ENCODE peak calls at places on chromosome 21, in ten cellular contexts. C is heart left ventricle, X is body of pancreas, T is spleen, O is IMR-90, D is transverse colon, R is uterus, P is tibial nerve, I is esophagus squamous epithelium, U is GM12878. K is an unnamed sample.

GRCh38 chr21:44377201-44377921 is 23.9 kb downstream of the TRPM2 start:
- DNase-seq in P (no peak), T (no peak), R (no peak), I (no peak), O (no peak), D (no peak), C (no peak), X (no peak), U (no peak), K (peak; percentile 81)

GRCh38 chr21:43315244-43316137 is 111.4 kb downstream of the SIK1 start:
- DNase-seq in O (no peak), D (no peak), T (no peak), X (no peak), C (no peak), R (no peak), I (no peak), P (no peak), U (no peak), K (no peak)

GRCh38 chr21:28714795-28715464 is 277.7 kb downstream of the LTN1 start:
- DNase-seq in P (no peak), I (no peak), O (peak; percentile 81), U (no peak), C (no peak), T (no peak), D (no peak), X (no peak), R (no peak), K (no peak)

GRCh38 chr21:18764720-18765119 is 361.1 kb upstream of the TMPRSS15 start:
- DNase-seq in X (no peak), U (no peak), P (no peak), C (no peak), R (no peak), D (no peak), O (no peak), T (no peak), I (no peak), K (no peak)

GRCh38 chr21:34874689-34875513 is 174.2 kb downstream of the RUNX1 start:
- DNase-seq in U (no peak), R (no peak), O (no peak), P (no peak), X (no peak), D (no peak), T (no peak), C (no peak), I (no peak), K (no peak)

GRCh38 chr21:41186763-41187536 is 19.0 kb downstream of the BACE2 start:
- DNase-seq in X (no peak), U (no peak), C (no peak), T (no peak), D (no peak), I (no peak), O (no peak), R (no peak), P (no peak), K (no peak)

GRCh38 chr21:31872452-31873274 is at the start of gene HUNK:
- DNase-seq in O (peak; percentile 54), R (peak; percentile 34), T (peak; percentile 71), D (peak; percentile 58), P (no peak), U (no peak), X (peak; percentile 73), C (no peak), I (no peak), K (no peak)

GRCh38 chr21:42429856-42430255 is 26.2 kb downstream of the UBASH3A start:
- DNase-seq in I (no peak), R (no peak), C (no peak), P (no peak), D (no peak), X (no peak), T (no peak), U (no peak), O (no peak), K (no peak)

GRCh38 chr21:46187251-46187650 is 3.0 kb upstream of the SPATC1L start:
- DNase-seq in I (no peak), R (no peak), P (no peak), D (no peak), T (no peak), O (no peak), C (no peak), U (no peak), X (no peak), K (no peak)

GRCh38 chr21:46183910-46184624 is at the start of gene SPATC1L:
- DNase-seq in T (peak; percentile 83), D (peak; percentile 66), I (no peak), R (peak; percentile 76), X (peak; percentile 75), P (no peak), O (peak; percentile 83), C (peak; percentile 83), U (peak; percentile 39), K (peak; percentile 90)

GRCh38 chr21:46182548-46183336 is 1.5 kb downstream of the SPATC1L start:
- DNase-seq in O (no peak), I (no peak), C (peak; percentile 67), R (peak; percentile 66), T (peak; percentile 83), U (no peak), X (no peak), D (no peak), P (no peak), K (peak; percentile 85)

GRCh38 chr21:46185717-46186116 is 1.5 kb upstream of the SPATC1L start:
- DNase-seq in R (no peak), I (no peak), O (no peak), C (no peak), U (no peak), T (no peak), P (no peak), D (no peak), X (no peak), K (no peak)

GRCh38 chr21:46184625-46185555 is 631 bp upstream of the SPATC1L start:
- DNase-seq in U (peak; percentile 63), R (peak; percentile 80), D (peak; percentile 81), X (peak; percentile 81), T (peak; percentile 94), O (peak; percentile 75), C (peak; percentile 92), P (peak; percentile 32), I (peak; percentile 72), K (peak; percentile 95)
- TF ChIP-seq POLR2A in U (peak; percentile 44), R (no peak), D (peak; percentile 20), X (peak; percentile 14), T (no peak), O (no peak), C (no peak), P (no peak), I (no peak), K (no peak)

GRCh38 chr21:45457161-45457831 is 52.3 kb downstream of the COL18A1 start:
- DNase-seq in P (no peak), T (peak; percentile 60), U (no peak), I (no peak), O (no peak), D (no peak), X (no peak), C (peak; percentile 25), R (no peak), K (no peak)

GRCh38 chr21:45455321-45456013 is 50.5 kb downstream of the COL18A1 start:
- DNase-seq in C (peak; percentile 52), R (no peak), I (no peak), U (no peak), O (peak; percentile 22), D (no peak), T (peak; percentile 72), X (no peak), P (no peak), K (no peak)

GRCh38 chr21:45456836-45457160 is 51.8 kb downstream of the COL18A1 start:
- DNase-seq in P (no peak), I (no peak), D (no peak), O (no peak), X (no peak), U (no peak), R (no peak), T (peak; percentile 54), C (no peak), K (no peak)

GRCh38 chr21:45454924-45455315 is 50.0 kb downstream of the COL18A1 start:
- DNase-seq in D (no peak), O (no peak), I (no peak), X (no peak), T (no peak), R (no peak), U (no peak), P (no peak), C (peak; percentile 34), K (no peak)

GRCh38 chr21:45456014-45456835 is 51.3 kb downstream of the COL18A1 start:
- DNase-seq in C (peak; percentile 29), R (no peak), T (peak; percentile 62), O (no peak), X (no peak), U (no peak), P (no peak), D (no peak), I (no peak), K (no peak)
- H3K4me3 ChIP-seq in C (peak overlapping the region; percentile 42), R (peak overlapping the region; percentile 31), T (peak overlapping the region; percentile 6), O (no peak overlapping the region), X (no peak overlapping the region), U (no peak overlapping the region), P (peak overlapping the region; percentile 47), D (peak overlapping the region; percentile 27), I (peak overlapping the region; percentile 40), K (no peak overlapping the region)

GRCh38 chr21:46298083-46298412 is 11.9 kb downstream of the YBEY start:
- DNase-seq in R (no peak), D (no peak), I (no peak), T (no peak), P (no peak), X (no peak), O (no peak), U (no peak), C (no peak), K (no peak)

GRCh38 chr21:46297311-46298082 is 11.4 kb downstream of the YBEY start:
- DNase-seq in C (peak; percentile 58), I (no peak), O (no peak), U (no peak), D (no peak), T (peak; percentile 76), R (peak; percentile 32), P (no peak), X (no peak), K (peak; percentile 84)

GRCh38 chr21:46295996-46296752 is 10.0 kb downstream of the YBEY start:
- DNase-seq in X (peak; percentile 37), I (no peak), D (peak; percentile 70), P (peak; percentile 86), O (peak; percentile 32), U (no peak), R (peak; percentile 84), T (peak; percentile 92), C (peak; percentile 93), K (peak; percentile 97)

GRCh38 chr21:46294647-46295176 is 8.6 kb downstream of the YBEY start:
- DNase-seq in D (no peak), R (no peak), C (peak; percentile 58), T (no peak), U (no peak), O (peak; percentile 68), I (no peak), P (no peak), X (no peak), K (no peak)

DNA sequence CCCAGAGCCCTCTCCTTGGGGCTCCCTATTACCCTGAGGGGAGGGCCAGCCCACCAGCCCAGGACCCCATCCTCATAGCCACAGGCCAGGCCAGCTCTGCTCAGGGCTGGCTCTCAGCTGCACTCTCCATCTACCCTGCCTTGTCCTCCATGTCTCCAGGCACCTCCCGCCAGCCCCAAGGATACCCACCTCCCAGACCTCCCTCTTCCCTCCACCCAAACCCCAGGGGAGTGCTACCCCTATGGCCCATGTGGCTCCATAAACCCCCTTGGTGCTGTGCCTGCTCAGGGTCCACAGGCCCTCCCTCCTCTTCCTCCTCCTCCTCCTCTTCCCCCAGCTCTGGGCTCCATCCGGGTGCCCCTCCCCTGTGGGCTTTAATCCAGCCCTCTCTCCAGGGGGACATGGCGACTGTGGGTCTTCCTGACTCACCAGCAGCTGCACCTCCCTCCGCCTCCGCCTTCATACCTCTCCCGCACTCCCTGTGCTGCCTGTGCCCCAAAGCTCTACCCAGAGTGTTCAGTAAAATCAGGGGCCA is 9.1 kb downstream of the YBEY start:
- DNase-seq in U (no peak), C (peak; percentile 80), R (no peak), D (no peak), X (no peak), T (no peak), O (peak; percentile 69), I (no peak), P (no peak), K (no peak)
- TF ChIP-seq POLR2A in U (no peak), C (no peak), R (no peak), D (no peak), X (no peak), T (no peak), O (no peak), I (no peak), P (no peak), K (no peak)

DNA sequence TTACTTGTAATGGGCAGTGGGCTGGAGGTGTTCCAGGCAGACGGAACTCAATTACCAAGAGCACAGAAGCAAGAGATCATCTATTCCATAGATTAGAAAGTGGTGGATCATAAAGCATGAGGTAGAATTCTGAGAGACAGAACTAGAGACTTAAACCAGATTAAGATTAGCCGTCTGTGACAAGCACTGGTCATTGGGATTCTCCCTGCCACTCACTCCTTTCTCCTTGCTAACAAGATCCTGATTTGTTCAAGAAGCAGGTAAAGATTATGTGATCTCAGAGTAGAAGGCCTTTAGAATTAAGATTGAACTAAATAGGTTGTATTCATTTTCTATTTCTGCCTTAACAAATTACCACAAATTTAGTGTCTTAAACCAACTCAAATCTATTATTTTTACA is 1.5 kb upstream of the HSPA13 start:
- DNase-seq in X (no peak), U (no peak), D (no peak), O (no peak), T (no peak), I (no peak), R (no peak), P (no peak), C (no peak), K (no peak)
- H3K4me3 ChIP-seq in X (no peak overlapping the region), U (peak overlapping the region; percentile 88), D (no peak overlapping the region), O (no peak overlapping the region), T (peak overlapping the region; percentile 81), I (no peak overlapping the region), R (no peak overlapping the region), P (no peak overlapping the region), C (no peak overlapping the region), K (no peak overlapping the region)